ENCODE peak calls at places on chromosomes 12 and 14, in eight cellular contexts. J is HAP-1; N is NCI-H1694 treated with DMSO at 0.1 percent for 48 hours; E is IMR-90; H is NCI-H748 treated with DMSO at 0.1 percent for 48 hours; Z is central memory CD8-positive, alpha-beta T cell; R is fibroblast of lung; O is breast epithelium. L is an unnamed sample.

GRCh38 chr14:26276757-26277156 is 321.1 kb downstream of the NOVA1 start:
- DNase-seq in J (peak), N (peak), E (no peak), H (peak), Z (no peak), R (no peak), O (no peak), L (no peak)

GRCh38 chr12:55017421-55017820 is 2.4 kb upstream of the NEUROD4 start:
- DNase-seq in J (no peak), N (peak), E (no peak), H (no peak), Z (no peak), R (no peak), O (no peak), L (no peak)

GRCh38 chr12:32366704-32367103 is 32.7 kb upstream of the FGD4 start:
- DNase-seq in J (no peak), N (no peak), E (no peak), H (no peak), Z (no peak), R (no peak), O (no peak), L (no peak)

GRCh38 chr14:102777711-102778615 is 714 bp downstream of the TRAF3 start:
- DNase-seq in J (no peak), N (no peak), E (peak), H (peak), Z (no peak), R (peak), O (no peak), L (no peak)

GRCh38 chr12:123984903-123985302 is 11.9 kb downstream of the ZNF664 start:
- DNase-seq in J (no peak), N (no peak), E (no peak), H (no peak), Z (no peak), R (no peak), O (no peak), L (no peak)

GRCh38 chr12:103798586-103798985 is 42.4 kb downstream of the NT5DC3 start:
- DNase-seq in J (no peak), N (no peak), E (no peak), H (no peak), Z (no peak), R (no peak), O (no peak), L (no peak)

GRCh38 chr14:32590157-32590556 is 261.1 kb downstream of the AKAP6 start:
- DNase-seq in J (no peak), N (no peak), E (no peak), H (no peak), Z (no peak), R (no peak), O (no peak), L (no peak)

GRCh38 chr14:21924479-21924878 is 250.9 kb upstream of the OR4E1 start:
- DNase-seq in J (no peak), N (no peak), E (no peak), H (no peak), Z (peak), R (no peak), O (no peak), L (no peak)

GRCh38 chr12:68918960-68919359 is 14.0 kb downstream of the CPM start:
- DNase-seq in J (no peak), N (no peak), E (no peak), H (no peak), Z (no peak), R (no peak), O (no peak), L (no peak)

GRCh38 chr12:104669057-104669770 is 212.5 kb downstream of the CHST11 start:
- DNase-seq in J (no peak), N (peak), E (no peak), H (peak), Z (no peak), R (peak), O (peak), L (no peak)

GRCh38 chr12:113236539-113237354 is 15.5 kb downstream of the TPCN1 start:
- DNase-seq in J (no peak), N (no peak), E (no peak), H (no peak), Z (no peak), R (no peak), O (no peak), L (no peak)

GRCh38 chr12:104930388-104931326 is 27.4 kb downstream of the SLC41A2 start:
- DNase-seq in J (no peak), N (no peak), E (peak), H (no peak), Z (no peak), R (no peak), O (no peak), L (no peak)

GRCh38 chr14:104808456-104808855 is 7.6 kb downstream of the ZBTB42 start:
- DNase-seq in J (no peak), N (no peak), E (no peak), H (no peak), Z (no peak), R (no peak), O (no peak), L (no peak)

GRCh38 chr14:100532916-100533630 is 54.1 kb downstream of the BEGAIN start:
- DNase-seq in J (no peak), N (no peak), E (peak), H (no peak), Z (peak), R (peak), O (peak), L (peak)

GRCh38 chr12:6328945-6329692 is 12.8 kb downstream of the TNFRSF1A start:
- DNase-seq in J (no peak), N (no peak), E (no peak), H (no peak), Z (no peak), R (no peak), O (no peak), L (no peak)

GRCh38 chr12:12915654-12916053 is 24.3 kb downstream of the GPRC5A start:
- DNase-seq in J (no peak), N (no peak), E (no peak), H (no peak), Z (no peak), R (no peak), O (no peak), L (no peak)

GRCh38 chr12:65649126-65649525 is 175.2 kb upstream of the HMGA2 start:
- DNase-seq in J (no peak), N (no peak), E (peak), H (no peak), Z (no peak), R (peak), O (peak), L (no peak)

GRCh38 chr12:109304485-109304884 is 4.6 kb downstream of the FOXN4 start:
- DNase-seq in J (no peak), N (no peak), E (no peak), H (no peak), Z (no peak), R (no peak), O (no peak), L (no peak)

GRCh38 chr12:53005215-53005985 is 856 bp upstream of the EIF4B start:
- DNase-seq in J (no peak), N (no peak), E (no peak), H (no peak), Z (no peak), R (no peak), O (peak), L (no peak)

GRCh38 chr12:98470469-98471082 is 44.8 kb upstream of the TMPO start:
- DNase-seq in J (no peak), N (no peak), E (no peak), H (no peak), Z (no peak), R (no peak), O (no peak), L (no peak)

GRCh38 chr12:123041811-123042655 is 61.6 kb downstream of the ARL6IP4 start:
- DNase-seq in J (no peak), N (no peak), E (peak), H (no peak), Z (no peak), R (peak), O (no peak), L (no peak)

GRCh38 chr12:93325855-93326254 is 51.9 kb upstream of the NUDT4 start:
- DNase-seq in J (no peak), N (no peak), E (peak), H (no peak), Z (no peak), R (peak), O (no peak), L (no peak)

GRCh38 chr12:6866920-6867406 is 368 bp upstream of the TPI1 start:
- DNase-seq in J (no peak), N (no peak), E (no peak), H (no peak), Z (no peak), R (no peak), O (no peak), L (no peak)

GRCh38 chr12:8508912-8509841 is 4.1 kb upstream of the CLEC4D start:
- DNase-seq in J (no peak), N (no peak), E (no peak), H (no peak), Z (no peak), R (no peak), O (no peak), L (no peak)

GRCh38 chr14:78863143-78863542 is 693.0 kb downstream of the NRXN3 start:
- DNase-seq in J (peak), N (no peak), E (peak), H (no peak), Z (no peak), R (peak), O (no peak), L (no peak)

GRCh38 chr14:68937790-68938514 is 41.1 kb downstream of the ACTN1 start:
- DNase-seq in J (no peak), N (no peak), E (no peak), H (no peak), Z (no peak), R (peak), O (peak), L (no peak)